ENCODE peak calls at places on chromosomes 4 and X, in ten cellular contexts. Z, V, F, D, U, Q, R, B, O and E are unnamed samples.

GRCh38 chr4:14092741-14093140 is 465.2 kb upstream of the BOD1L1 start:
- DNase-seq in Z (no peak), V (no peak), F (no peak), D (no peak), U (no peak), Q (no peak), R (no peak), B (no peak), O (no peak), E (no peak)

GRCh38 chrX:275967-276587 is 5.1 kb upstream of the PLCXD1 start:
- DNase-seq in Z (peak), V (peak), F (no peak), D (peak), U (no peak), Q (peak), R (peak), B (peak), O (peak), E (no peak)

GRCh38 chr4:36209941-36210663 is 34.2 kb downstream of the ARAP2 start:
- DNase-seq in Z (no peak), V (no peak), F (no peak), D (no peak), U (no peak), Q (no peak), R (no peak), B (peak), O (no peak), E (no peak)

GRCh38 chr4:119861731-119862130 is 204.9 kb downstream of the MAD2L1 start:
- DNase-seq in Z (no peak), V (no peak), F (no peak), D (no peak), U (no peak), Q (peak), R (no peak), B (no peak), O (no peak), E (no peak)

GRCh38 chr4:75391489-75392166 is 122.6 kb downstream of the RCHY1 start:
- DNase-seq in Z (no peak), V (no peak), F (no peak), D (no peak), U (no peak), Q (no peak), R (no peak), B (no peak), O (no peak), E (no peak)

GRCh38 chrX:45743081-45743533 is 542.4 kb upstream of the DIPK2B start:
- DNase-seq in Z (peak), V (no peak), F (no peak), D (peak), U (no peak), Q (no peak), R (no peak), B (no peak), O (no peak), E (no peak)

GRCh38 chrX:39750246-39750790 is 347.4 kb downstream of the BCOR start:
- DNase-seq in Z (no peak), V (no peak), F (no peak), D (no peak), U (no peak), Q (no peak), R (no peak), B (no peak), O (no peak), E (no peak)

GRCh38 chr4:30867427-30867826 is 147.3 kb downstream of the PCDH7 start:
- DNase-seq in Z (no peak), V (no peak), F (no peak), D (no peak), U (no peak), Q (no peak), R (no peak), B (no peak), O (no peak), E (no peak)

GRCh38 chrX:54564942-54565341 is 34.9 kb downstream of the GNL3L start:
- DNase-seq in Z (peak), V (no peak), F (no peak), D (no peak), U (no peak), Q (no peak), R (no peak), B (no peak), O (no peak), E (no peak)

GRCh38 chr4:43242611-43243010 is 350.1 kb downstream of the GRXCR1 start:
- DNase-seq in Z (peak), V (peak), F (no peak), D (peak), U (no peak), Q (no peak), R (no peak), B (no peak), O (no peak), E (no peak)

GRCh38 chrX:74195120-74195519 is 108.9 kb upstream of the ZCCHC13 start:
- DNase-seq in Z (no peak), V (no peak), F (no peak), D (no peak), U (no peak), Q (no peak), R (no peak), B (no peak), O (no peak), E (no peak)

GRCh38 chr4:156948738-156949137 is 22.9 kb downstream of the PDGFC start:
- DNase-seq in Z (no peak), V (no peak), F (no peak), D (no peak), U (no peak), Q (no peak), R (no peak), B (no peak), O (no peak), E (no peak)

GRCh38 chr4:70895405-70895804 is 6.8 kb upstream of the MOB1B start:
- DNase-seq in Z (no peak), V (peak), F (no peak), D (peak), U (no peak), Q (no peak), R (no peak), B (no peak), O (no peak), E (no peak)

GRCh38 chr4:173367285-173367684 is 3.5 kb upstream of the SAP30 start:
- DNase-seq in Z (peak), V (peak), F (no peak), D (no peak), U (no peak), Q (no peak), R (no peak), B (no peak), O (no peak), E (no peak)

GRCh38 chr4:92299152-92299551 is 4.6 kb upstream of the GRID2 start:
- DNase-seq in Z (peak), V (peak), F (no peak), D (no peak), U (no peak), Q (no peak), R (no peak), B (no peak), O (no peak), E (no peak)

GRCh38 chrX:50049228-50049627 is 126.8 kb downstream of the CLCN5 start:
- DNase-seq in Z (no peak), V (no peak), F (no peak), D (no peak), U (no peak), Q (no peak), R (no peak), B (no peak), O (no peak), E (no peak)

GRCh38 chr4:153346563-153346962 is 2.1 kb downstream of the MND1 start:
- DNase-seq in Z (peak), V (peak), F (no peak), D (no peak), U (no peak), Q (no peak), R (no peak), B (no peak), O (no peak), E (no peak)

GRCh38 chrX:137352101-137352660 is 213.7 kb upstream of the ZIC3 start:
- DNase-seq in Z (no peak), V (no peak), F (no peak), D (no peak), U (no peak), Q (no peak), R (no peak), B (no peak), O (no peak), E (no peak)

GRCh38 chr4:139619644-139620043 is 46.0 kb upstream of the MGST2 start:
- DNase-seq in Z (no peak), V (peak), F (no peak), D (peak), U (no peak), Q (no peak), R (no peak), B (no peak), O (no peak), E (no peak)

GRCh38 chrX:51614353-51614752 is 4.4 kb downstream of the CENPVL3 start:
- DNase-seq in Z (peak), V (peak), F (no peak), D (peak), U (no peak), Q (no peak), R (no peak), B (no peak), O (no peak), E (no peak)

GRCh38 chrX:120671963-120672362 is 42.1 kb upstream of the C1GALT1C1 start:
- DNase-seq in Z (no peak), V (peak), F (no peak), D (no peak), U (no peak), Q (no peak), R (no peak), B (no peak), O (no peak), E (no peak)

GRCh38 chr4:95267081-95267480 is 281.7 kb downstream of the UNC5C start:
- DNase-seq in Z (peak), V (peak), F (no peak), D (peak), U (no peak), Q (no peak), R (no peak), B (no peak), O (no peak), E (no peak)

GRCh38 chrX:115174548-115174947 is 14.7 kb upstream of the RBMXL3 start:
- DNase-seq in Z (peak), V (no peak), F (no peak), D (peak), U (no peak), Q (no peak), R (no peak), B (no peak), O (no peak), E (no peak)

GRCh38 chrX:119194631-119195030 is 41.5 kb upstream of the PGRMC1 start:
- DNase-seq in Z (no peak), V (peak), F (no peak), D (peak), U (no peak), Q (no peak), R (no peak), B (no peak), O (no peak), E (no peak)

GRCh38 chr4:153518637-153519384 is 52.7 kb downstream of the TMEM131L start:
- DNase-seq in Z (peak), V (peak), F (no peak), D (no peak), U (no peak), Q (no peak), R (no peak), B (no peak), O (no peak), E (no peak)